ENCODE peak calls at places on chromosomes 13 and 19, in ten cellular contexts. One of them, this sample, is unnamed.

GRCh38 chr13:79530270-79530669 is 49.3 kb downstream of the NDFIP2 start:
- DNase-seq in sigmoid colon: no peak
- DNase-seq in upper lobe of right lung: no peak
- DNase-seq in hypothalamus: no peak
- DNase-seq in KBM-7: no peak
- DNase-seq in anterior cingulate cortex: no peak
- DNase-seq in memory B cell: no peak
- DNase-seq in foreskin fibroblast: no peak
- DNase-seq in activated naive CD4-positive, alpha-beta T cell treated with anti-CD3 and anti-CD28 coated beads for 36 hours: no peak
- DNase-seq in activated T-helper 1 cell treated with anti-CD3 and anti-CD28 coated beads, Interleukin-12 subunit alpha, Interleukin-12 subunit beta, Interleukin-2, Interleukin-4 antibody, amounts not matched to agents 30 ng/mL and 10 ng/mL and 1 ng/mL, durations not matched to agents 14 hours and 24 hours and 36 hours: no peak
- DNase-seq in this sample: no peak

GRCh38 chr13:98741741-98742435 is 10.6 kb downstream of the SLC15A1 start:
- DNase-seq in sigmoid colon: no peak
- DNase-seq in upper lobe of right lung: no peak
- DNase-seq in hypothalamus: no peak
- DNase-seq in KBM-7: no peak
- DNase-seq in anterior cingulate cortex: no peak
- DNase-seq in memory B cell: no peak
- DNase-seq in foreskin fibroblast: no peak
- DNase-seq in activated naive CD4-positive, alpha-beta T cell treated with anti-CD3 and anti-CD28 coated beads for 36 hours: no peak
- DNase-seq in activated T-helper 1 cell treated with anti-CD3 and anti-CD28 coated beads, Interleukin-12 subunit alpha, Interleukin-12 subunit beta, Interleukin-2, Interleukin-4 antibody, amounts not matched to agents 30 ng/mL and 10 ng/mL and 1 ng/mL, durations not matched to agents 14 hours and 24 hours and 36 hours: no peak
- DNase-seq in this sample: no peak

GRCh38 chr19:24074720-24075119 is 12.3 kb upstream of the ZNF254 start:
- DNase-seq in sigmoid colon: no peak
- DNase-seq in upper lobe of right lung: no peak
- DNase-seq in hypothalamus: no peak
- DNase-seq in KBM-7: no peak
- DNase-seq in anterior cingulate cortex: no peak
- DNase-seq in memory B cell: no peak
- DNase-seq in foreskin fibroblast: peak; percentile 64
- DNase-seq in activated naive CD4-positive, alpha-beta T cell treated with anti-CD3 and anti-CD28 coated beads for 36 hours: no peak
- DNase-seq in activated T-helper 1 cell treated with anti-CD3 and anti-CD28 coated beads, Interleukin-12 subunit alpha, Interleukin-12 subunit beta, Interleukin-2, Interleukin-4 antibody, amounts not matched to agents 30 ng/mL and 10 ng/mL and 1 ng/mL, durations not matched to agents 14 hours and 24 hours and 36 hours: no peak
- DNase-seq in this sample: no peak

GRCh38 chr13:77892491-77892890 is 26.1 kb downstream of the EDNRB start:
- DNase-seq in sigmoid colon: no peak
- DNase-seq in upper lobe of right lung: no peak
- DNase-seq in hypothalamus: no peak
- DNase-seq in KBM-7: no peak
- DNase-seq in anterior cingulate cortex: no peak
- DNase-seq in memory B cell: no peak
- DNase-seq in foreskin fibroblast: no peak
- DNase-seq in activated naive CD4-positive, alpha-beta T cell treated with anti-CD3 and anti-CD28 coated beads for 36 hours: no peak
- DNase-seq in activated T-helper 1 cell treated with anti-CD3 and anti-CD28 coated beads, Interleukin-12 subunit alpha, Interleukin-12 subunit beta, Interleukin-2, Interleukin-4 antibody, amounts not matched to agents 30 ng/mL and 10 ng/mL and 1 ng/mL, durations not matched to agents 14 hours and 24 hours and 36 hours: no peak
- DNase-seq in this sample: no peak

GRCh38 chr19:38624822-38625221 is 5.8 kb downstream of the EIF3K start:
- DNase-seq in sigmoid colon: no peak
- DNase-seq in upper lobe of right lung: no peak
- DNase-seq in hypothalamus: no peak
- DNase-seq in KBM-7: no peak
- DNase-seq in anterior cingulate cortex: no peak
- DNase-seq in memory B cell: no peak
- DNase-seq in foreskin fibroblast: no peak
- DNase-seq in activated naive CD4-positive, alpha-beta T cell treated with anti-CD3 and anti-CD28 coated beads for 36 hours: no peak
- DNase-seq in activated T-helper 1 cell treated with anti-CD3 and anti-CD28 coated beads, Interleukin-12 subunit alpha, Interleukin-12 subunit beta, Interleukin-2, Interleukin-4 antibody, amounts not matched to agents 30 ng/mL and 10 ng/mL and 1 ng/mL, durations not matched to agents 14 hours and 24 hours and 36 hours: no peak
- DNase-seq in this sample: no peak

GRCh38 chr19:51488491-51488890 is 10.2 kb downstream of the CEACAM18 start:
- DNase-seq in sigmoid colon: no peak
- DNase-seq in upper lobe of right lung: no peak
- DNase-seq in hypothalamus: no peak
- DNase-seq in KBM-7: no peak
- DNase-seq in anterior cingulate cortex: no peak
- DNase-seq in memory B cell: no peak
- DNase-seq in foreskin fibroblast: no peak
- DNase-seq in activated naive CD4-positive, alpha-beta T cell treated with anti-CD3 and anti-CD28 coated beads for 36 hours: no peak
- DNase-seq in activated T-helper 1 cell treated with anti-CD3 and anti-CD28 coated beads, Interleukin-12 subunit alpha, Interleukin-12 subunit beta, Interleukin-2, Interleukin-4 antibody, amounts not matched to agents 30 ng/mL and 10 ng/mL and 1 ng/mL, durations not matched to agents 14 hours and 24 hours and 36 hours: no peak
- DNase-seq in this sample: no peak

GRCh38 chr19:37329686-37330085 is 41.2 kb upstream of the ZNF527 start:
- DNase-seq in sigmoid colon: no peak
- DNase-seq in upper lobe of right lung: no peak
- DNase-seq in hypothalamus: no peak
- DNase-seq in KBM-7: no peak
- DNase-seq in anterior cingulate cortex: no peak
- DNase-seq in memory B cell: no peak
- DNase-seq in foreskin fibroblast: no peak
- DNase-seq in activated naive CD4-positive, alpha-beta T cell treated with anti-CD3 and anti-CD28 coated beads for 36 hours: peak; percentile 10
- DNase-seq in activated T-helper 1 cell treated with anti-CD3 and anti-CD28 coated beads, Interleukin-12 subunit alpha, Interleukin-12 subunit beta, Interleukin-2, Interleukin-4 antibody, amounts not matched to agents 30 ng/mL and 10 ng/mL and 1 ng/mL, durations not matched to agents 14 hours and 24 hours and 36 hours: no peak
- DNase-seq in this sample: no peak

GRCh38 chr19:58529405-58529804 is 9.8 kb upstream of the ZBTB45 start:
- DNase-seq in sigmoid colon: no peak
- DNase-seq in upper lobe of right lung: no peak
- DNase-seq in hypothalamus: no peak
- DNase-seq in KBM-7: no peak
- DNase-seq in anterior cingulate cortex: no peak
- DNase-seq in memory B cell: no peak
- DNase-seq in foreskin fibroblast: no peak
- DNase-seq in activated naive CD4-positive, alpha-beta T cell treated with anti-CD3 and anti-CD28 coated beads for 36 hours: no peak
- DNase-seq in activated T-helper 1 cell treated with anti-CD3 and anti-CD28 coated beads, Interleukin-12 subunit alpha, Interleukin-12 subunit beta, Interleukin-2, Interleukin-4 antibody, amounts not matched to agents 30 ng/mL and 10 ng/mL and 1 ng/mL, durations not matched to agents 14 hours and 24 hours and 36 hours: no peak
- DNase-seq in this sample: no peak

GRCh38 chr13:111612918-111613317 is 292.5 kb downstream of the TEX29 start:
- DNase-seq in sigmoid colon: no peak
- DNase-seq in upper lobe of right lung: peak; percentile 35
- DNase-seq in hypothalamus: no peak
- DNase-seq in KBM-7: no peak
- DNase-seq in anterior cingulate cortex: no peak
- DNase-seq in memory B cell: no peak
- DNase-seq in foreskin fibroblast: no peak
- DNase-seq in activated naive CD4-positive, alpha-beta T cell treated with anti-CD3 and anti-CD28 coated beads for 36 hours: no peak
- DNase-seq in activated T-helper 1 cell treated with anti-CD3 and anti-CD28 coated beads, Interleukin-12 subunit alpha, Interleukin-12 subunit beta, Interleukin-2, Interleukin-4 antibody, amounts not matched to agents 30 ng/mL and 10 ng/mL and 1 ng/mL, durations not matched to agents 14 hours and 24 hours and 36 hours: no peak
- DNase-seq in this sample: no peak

GRCh38 chr19:31285744-31286143 is 63.5 kb downstream of the TSHZ3 start:
- DNase-seq in sigmoid colon: peak; percentile 48
- DNase-seq in upper lobe of right lung: peak; percentile 38
- DNase-seq in hypothalamus: no peak
- DNase-seq in KBM-7: no peak
- DNase-seq in anterior cingulate cortex: no peak
- DNase-seq in memory B cell: no peak
- DNase-seq in foreskin fibroblast: no peak
- DNase-seq in activated naive CD4-positive, alpha-beta T cell treated with anti-CD3 and anti-CD28 coated beads for 36 hours: no peak
- DNase-seq in activated T-helper 1 cell treated with anti-CD3 and anti-CD28 coated beads, Interleukin-12 subunit alpha, Interleukin-12 subunit beta, Interleukin-2, Interleukin-4 antibody, amounts not matched to agents 30 ng/mL and 10 ng/mL and 1 ng/mL, durations not matched to agents 14 hours and 24 hours and 36 hours: no peak
- DNase-seq in this sample: no peak

This sample was measured in GM12891.